ENCODE peak calls at places on chromosome 10, in nine cellular contexts. U, C, G, J, Q, P, Z, X and A are unnamed samples.

GRCh38 chr10:48406204-48406603 is 99.7 kb downstream of the MAPK8 start:
- DNase-seq in C (peak), U (no peak), G (no peak), J (no peak), X (peak), Q (no peak), Z (no peak), P (peak), A (no peak)

GRCh38 chr10:47182934-47183725 is 116.9 kb upstream of the GDF10 start:
- DNase-seq in X (no peak), C (no peak), Z (no peak), P (no peak), Q (no peak), U (no peak), J (no peak), G (no peak), A (no peak)

GRCh38 chr10:75266945-75267344 is 31.2 kb upstream of the COMTD1 start:
- DNase-seq in X (no peak), U (no peak), Z (no peak), C (peak), P (no peak), Q (no peak), J (no peak), G (no peak), A (no peak)

GRCh38 chr10:101224910-101225823 is 4.1 kb downstream of the LBX1 start:
- DNase-seq in X (no peak), C (no peak), J (no peak), U (no peak), Z (no peak), P (no peak), Q (no peak), G (no peak), A (no peak)

GRCh38 chr10:24091294-24091693 is 117.6 kb upstream of the KIAA1217 start:
- DNase-seq in X (no peak), P (no peak), G (no peak), Z (no peak), C (peak), Q (no peak), U (no peak), J (no peak), A (no peak)

GRCh38 chr10:63209703-63210102 is 76.6 kb downstream of the NRBF2 start:
- DNase-seq in Z (no peak), U (no peak), G (no peak), Q (no peak), P (no peak), J (no peak), X (no peak), C (peak), A (no peak)

GRCh38 chr10:5840314-5841307 is 27.4 kb upstream of the GDI2 start:
- DNase-seq in U (no peak), C (no peak), G (no peak), X (no peak), J (no peak), Q (no peak), P (peak), Z (peak), A (no peak)

GRCh38 chr10:61078542-61078941 is 134.6 kb upstream of the RHOBTB1 start:
- DNase-seq in P (no peak), Z (no peak), U (no peak), G (no peak), C (peak), X (no peak), J (no peak), Q (no peak), A (no peak)

GRCh38 chr10:100327701-100328009 is 2.4 kb downstream of the PKD2L1 start:
- DNase-seq in G (no peak), J (no peak), Z (no peak), U (no peak), C (no peak), X (no peak), P (no peak), Q (no peak), A (no peak)

GRCh38 chr10:76270464-76270863 is 839.0 kb downstream of the LRMDA start:
- DNase-seq in P (no peak), C (no peak), Q (no peak), X (no peak), J (no peak), Z (no peak), G (no peak), U (no peak), A (no peak)

GRCh38 chr10:30013684-30014246 is 45.6 kb downstream of the JCAD start:
- DNase-seq in G (no peak), C (no peak), J (no peak), U (no peak), P (no peak), X (no peak), Z (peak), Q (peak), A (no peak)

GRCh38 chr10:125370578-125370977 is 210.2 kb upstream of the CTBP2 start:
- DNase-seq in J (no peak), Q (no peak), X (no peak), G (peak), P (no peak), U (no peak), C (peak), Z (no peak), A (no peak)

GRCh38 chr10:11602357-11602756 is 9.1 kb downstream of the USP6NL start:
- DNase-seq in Z (no peak), J (no peak), X (no peak), P (no peak), C (no peak), G (no peak), U (no peak), Q (no peak), A (no peak)

GRCh38 chr10:43343126-43343525 is 28.3 kb upstream of the FXYD4 start:
- DNase-seq in J (no peak), C (no peak), P (no peak), X (no peak), Z (no peak), G (no peak), Q (no peak), U (no peak), A (no peak)

GRCh38 chr10:61789031-61789430 is 112.5 kb upstream of the ARID5B start:
- DNase-seq in X (no peak), C (no peak), U (no peak), G (no peak), P (no peak), J (no peak), Z (no peak), Q (no peak), A (no peak)

GRCh38 chr10:66746246-66746645 is 179.6 kb upstream of the LRRTM3 start:
- DNase-seq in P (no peak), J (no peak), Z (no peak), X (peak), C (no peak), Q (no peak), U (no peak), G (no peak), A (no peak)

GRCh38 chr10:75260990-75261389 is 25.2 kb upstream of the COMTD1 start:
- DNase-seq in G (no peak), Q (no peak), Z (no peak), C (no peak), P (no peak), X (no peak), U (no peak), J (no peak), A (no peak)

GRCh38 chr10:78774999-78775711 is 293.6 kb upstream of the ZMIZ1 start:
- DNase-seq in X (no peak), G (peak), J (no peak), C (peak), U (peak), P (no peak), Q (no peak), Z (no peak), A (no peak)

GRCh38 chr10:7529638-7530037 is 118.8 kb upstream of the SFMBT2 start:
- DNase-seq in X (peak), Q (peak), C (peak), Z (no peak), J (no peak), U (no peak), P (no peak), G (peak), A (no peak)

GRCh38 chr10:118991326-118991725 is 38.2 kb upstream of the NANOS1 start:
- DNase-seq in Z (no peak), X (no peak), C (no peak), U (peak), G (no peak), J (no peak), P (no peak), Q (peak), A (no peak)

GRCh38 chr10:128254486-128254885 is 128.3 kb upstream of the MKI67 start:
- DNase-seq in P (no peak), J (no peak), G (no peak), Q (no peak), C (peak), Z (no peak), X (peak), U (no peak), A (no peak)